ENCODE peak calls at places on chromosome 3, in four cellular contexts. N is NCI-H2029; S is stimulated activated CD8-positive, alpha-beta memory T cell treated with anti-CD3 and anti-CD28 coated beads, Interleukin-15, amount 100 ng/mL, for 24 hours; O is breast epithelium. E is an unnamed sample.

GRCh38 chr3:8366214-8366613 is 135.4 kb upstream of the LMCD1 start:
- DNase-seq in N (no peak), S (no peak), O (no peak), E (no peak)

GRCh38 chr3:66413151-66413751 is 87.6 kb downstream of the LRIG1 start:
- DNase-seq in O (no peak), N (no peak), S (no peak), E (peak)

GRCh38 chr3:14323401-14324223 is 78.8 kb upstream of the SLC6A6 start:
- DNase-seq in S (no peak), N (no peak), O (no peak), E (no peak)

GRCh38 chr3:52286777-52287110 is 884 bp upstream of the GLYCTK start:
- DNase-seq in N (no peak), O (no peak), S (no peak), E (peak)

GRCh38 chr3:52552089-52552488 is 15.7 kb downstream of the UQCC5 start:
- DNase-seq in O (no peak), N (no peak), S (no peak), E (peak)

GRCh38 chr3:141776885-141777284 is 13.7 kb downstream of the GRK7 start:
- DNase-seq in S (no peak), N (no peak), O (no peak), E (no peak)

GRCh38 chr3:194093822-194094221 is 42.1 kb upstream of the HES1 start:
- DNase-seq in S (no peak), O (no peak), N (no peak), E (no peak)

GRCh38 chr3:185680216-185680615 is 94.1 kb downstream of the SENP2 start:
- DNase-seq in N (no peak), O (no peak), S (no peak), E (no peak)

GRCh38 chr3:53748512-53749271 is 97.5 kb downstream of the CHDH start:
- DNase-seq in S (no peak), N (no peak), O (no peak), E (no peak)